ENCODE peak calls at places on chromosomes 13 and 19, in five cellular contexts. Y, X, Q, C and N are unnamed samples.

GRCh38 chr13:110628952-110629701 is 13.8 kb downstream of the NAXD start:
- DNase-seq in Y (no peak), X (no peak), Q (no peak), C (no peak), N (peak)

GRCh38 chr19:53771133-53771532 is 53.0 kb downstream of the NLRP12 start:
- DNase-seq in Y (no peak), X (peak), Q (no peak), C (no peak), N (no peak)

GRCh38 chr13:99390601-99391000 is 83.4 kb upstream of the GPR183 start:
- DNase-seq in Y (no peak), X (no peak), Q (no peak), C (no peak), N (no peak)

GRCh38 chr19:50024719-50025021 is 502 bp downstream of the VRK3 start:
- DNase-seq in Y (no peak), X (no peak), Q (no peak), C (no peak), N (no peak)

GRCh38 chr19:6481541-6482342 is at the start of gene DENND1C:
- DNase-seq in Y (peak), X (peak), Q (no peak), C (peak), N (no peak)

GRCh38 chr13:94323746-94324408 is 155.6 kb downstream of the DCT start:
- DNase-seq in Y (no peak), X (peak), Q (no peak), C (no peak), N (no peak)

GRCh38 chr19:17052439-17052838 is 22.8 kb downstream of the HAUS8 start:
- DNase-seq in Y (peak), X (peak), Q (peak), C (peak), N (no peak)

GRCh38 chr19:16385296-16385695 is 60.7 kb downstream of the KLF2 start:
- DNase-seq in Y (no peak), X (no peak), Q (no peak), C (no peak), N (peak)

GRCh38 chr13:95644611-95645052 is at the start of gene DZIP1:
- DNase-seq in Y (peak), X (peak), Q (no peak), C (peak), N (peak)

GRCh38 chr13:66558511-66558910 is 671.6 kb downstream of the PCDH9 start:
- DNase-seq in Y (no peak), X (no peak), Q (no peak), C (peak), N (no peak)

GRCh38 chr13:59360108-59360507 is 803.6 kb downstream of the DIAPH3 start:
- DNase-seq in Y (no peak), X (peak), Q (no peak), C (peak), N (peak)

GRCh38 chr19:9597027-9597426 is 12.7 kb upstream of the ZNF121 start:
- DNase-seq in Y (no peak), X (no peak), Q (peak), C (no peak), N (no peak)

GRCh38 chr19:18763674-18764590 is 27.2 kb downstream of the COMP start:
- DNase-seq in Y (no peak), X (no peak), Q (no peak), C (no peak), N (no peak)

GRCh38 chr13:43783820-43784219 is 3.0 kb downstream of the ENOX1 start:
- DNase-seq in Y (no peak), X (peak), Q (no peak), C (no peak), N (no peak)

GRCh38 chr19:13029893-13030292 is 34.6 kb downstream of the NFIX start:
- DNase-seq in Y (peak), X (peak), Q (no peak), C (peak), N (peak)

GRCh38 chr19:15101479-15102082 is 5.6 kb upstream of the SYDE1 start:
- DNase-seq in Y (peak), X (peak), Q (peak), C (peak), N (no peak)

GRCh38 chr19:33456845-33457220 is 64.8 kb downstream of the PEPD start:
- DNase-seq in Y (no peak), X (no peak), Q (no peak), C (no peak), N (peak)

GRCh38 chr19:5470264-5470671 is 15.1 kb downstream of the ZNRF4 start:
- DNase-seq in Y (peak), X (no peak), Q (no peak), C (no peak), N (no peak)

GRCh38 chr13:92972751-92973150 is 253.9 kb upstream of the GPC6 start:
- DNase-seq in Y (no peak), X (no peak), Q (no peak), C (no peak), N (no peak)

GRCh38 chr19:46404884-46405658 is 8.3 kb downstream of the CCDC8 start:
- DNase-seq in Y (no peak), X (peak), Q (no peak), C (no peak), N (no peak)

GRCh38 chr13:83350569-83350968 is 531.7 kb downstream of the SLITRK1 start:
- DNase-seq in Y (no peak), X (no peak), Q (no peak), C (no peak), N (no peak)

GRCh38 chr13:75825161-75825560 is 189.0 kb downstream of the LMO7 start:
- DNase-seq in Y (no peak), X (peak), Q (no peak), C (no peak), N (no peak)

GRCh38 chr19:16661480-16662034 is 618 bp downstream of the TMEM38A start:
- DNase-seq in Y (peak), X (peak), Q (no peak), C (no peak), N (peak)

GRCh38 chr13:45219938-45220375 is 19.1 kb upstream of the KCTD4 start:
- DNase-seq in Y (no peak), X (peak), Q (peak), C (no peak), N (no peak)

GRCh38 chr19:13850910-13851753 is 25.8 kb upstream of the NANOS3 start:
- DNase-seq in Y (peak), X (no peak), Q (peak), C (no peak), N (peak)

GRCh38 chr19:56253737-56254136 is 18.8 kb upstream of the EDDM13 start:
- DNase-seq in Y (no peak), X (peak), Q (peak), C (peak), N (no peak)

GRCh38 chr19:5397804-5398692 is 57.2 kb upstream of the ZNRF4 start:
- DNase-seq in Y (no peak), X (peak), Q (no peak), C (no peak), N (no peak)

GRCh38 chr19:39320948-39321831 is 527 bp upstream of the LRFN1 start:
- DNase-seq in Y (no peak), X (peak), Q (no peak), C (no peak), N (no peak)

GRCh38 chr13:98206946-98207345 is 29.9 kb upstream of the RNF113B start:
- DNase-seq in Y (no peak), X (no peak), Q (no peak), C (no peak), N (no peak)

GRCh38 chr19:46049597-46049996 is 8.8 kb upstream of the IGFL4 start:
- DNase-seq in Y (no peak), X (peak), Q (no peak), C (no peak), N (no peak)

GRCh38 chr19:1745589-1746031 is 7.7 kb upstream of the ONECUT3 start:
- DNase-seq in Y (no peak), X (peak), Q (peak), C (no peak), N (no peak)

GRCh38 chr19:38044267-38045111 is 137.5 kb downstream of the SIPA1L3 start:
- DNase-seq in Y (no peak), X (no peak), Q (no peak), C (no peak), N (no peak)

GRCh38 chr19:42273407-42274064 is 4.5 kb downstream of the CIC start:
- DNase-seq in Y (no peak), X (no peak), Q (no peak), C (no peak), N (peak)

GRCh38 chr19:46073268-46073922 is 32.6 kb upstream of the IGFL4 start:
- DNase-seq in Y (no peak), X (no peak), Q (no peak), C (no peak), N (no peak)

GRCh38 chr19:31002852-31003251 is 346.4 kb downstream of the TSHZ3 start:
- DNase-seq in Y (no peak), X (peak), Q (no peak), C (no peak), N (no peak)
- TF ChIP-seq CTCF in Y (no peak), X (peak), Q (no peak), C (no peak), N (no peak)

DNA sequence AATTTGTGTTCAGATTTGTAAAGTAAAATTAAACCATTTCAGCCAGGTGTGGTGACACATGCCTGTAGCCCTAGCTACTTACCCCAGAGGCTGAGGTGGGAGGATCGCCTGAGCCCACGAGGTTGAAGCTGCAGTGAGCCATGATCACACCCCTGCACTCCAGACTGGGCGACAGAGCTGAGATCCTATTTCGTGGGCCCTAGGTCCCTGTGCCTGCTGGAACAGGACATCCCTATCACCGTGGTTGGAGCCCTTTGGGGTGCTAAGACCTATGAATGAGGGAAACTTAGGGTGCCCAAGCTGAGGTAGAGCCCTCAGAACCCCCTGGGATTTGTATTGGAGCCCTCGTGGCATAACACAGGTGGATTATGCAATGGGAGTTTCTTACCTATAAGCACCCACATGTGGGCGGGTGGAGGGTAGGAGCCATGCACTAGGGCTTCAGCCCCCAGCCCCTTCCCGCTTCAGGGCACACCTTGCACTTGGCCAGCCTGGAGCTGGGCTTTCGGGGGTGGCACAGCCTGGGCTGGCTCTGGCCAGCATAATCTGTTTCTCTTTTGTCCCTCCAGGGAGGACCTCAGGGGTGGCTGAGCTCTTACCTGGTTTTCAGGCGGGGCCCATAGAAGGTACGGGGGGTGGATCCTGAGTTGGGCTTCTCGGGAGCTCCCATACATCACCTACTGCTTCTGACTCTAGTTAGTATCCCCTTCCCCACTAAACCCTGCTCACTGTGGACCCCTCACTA is 7.2 kb upstream of the USF2 start:
- DNase-seq in Y (no peak), X (no peak), Q (no peak), C (no peak), N (peak)
- TF ChIP-seq POLR2AphosphoS5 in Y (no peak), X (no peak), Q (no peak), C (no peak), N (no peak)

GRCh38 chr13:31591834-31592233 is 147.5 kb upstream of the RXFP2 start:
- DNase-seq in Y (no peak), X (peak), Q (no peak), C (no peak), N (no peak)
- TF ChIP-seq CTCF in Y (no peak), X (no peak), Q (no peak), C (no peak), N (no peak)

DNA sequence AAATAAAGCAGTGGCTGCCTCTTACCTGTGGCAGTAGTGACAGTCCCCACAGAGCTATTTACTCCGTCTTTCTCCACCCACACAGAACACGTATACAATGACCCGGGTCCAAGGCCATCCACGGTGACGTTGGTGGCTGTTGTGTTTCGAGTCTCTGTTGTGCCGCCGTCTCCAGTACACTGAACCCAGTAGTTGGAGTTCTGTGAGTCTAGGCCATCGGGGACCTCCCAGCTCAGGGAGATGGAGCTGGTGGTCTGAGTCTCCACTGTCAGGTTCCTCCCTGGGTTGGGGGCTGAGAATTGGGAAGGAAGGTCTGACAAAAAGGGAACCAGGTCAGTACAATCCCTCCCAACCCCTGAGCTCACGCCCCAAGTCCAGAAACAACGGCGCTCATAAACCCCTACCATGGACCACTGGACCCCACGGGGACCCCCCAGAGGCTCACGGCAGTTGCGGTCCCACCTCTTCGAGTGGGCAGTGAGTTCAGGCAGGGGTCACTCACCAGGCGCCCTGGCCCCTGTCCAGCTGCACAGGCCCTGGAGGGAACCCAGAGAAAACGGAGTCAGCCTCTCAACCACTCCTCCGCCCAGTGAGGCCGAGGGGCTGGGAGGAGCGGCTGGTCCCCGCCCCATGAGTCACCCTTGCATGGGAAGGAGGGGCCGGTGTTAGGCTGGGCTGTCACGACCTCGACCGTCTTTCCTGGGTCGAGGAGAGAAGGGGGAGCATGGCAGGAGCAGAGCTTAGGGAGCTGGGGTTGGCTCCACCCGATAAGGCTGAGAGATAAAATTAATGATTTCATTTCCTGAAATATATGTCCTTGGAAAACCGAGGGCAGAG is 2.4 kb downstream of the PTPRH start:
- DNase-seq in Y (peak), X (peak), Q (peak), C (peak), N (peak)
- TF ChIP-seq POLR2AphosphoS5 in Y (peak), X (no peak), Q (peak), C (no peak), N (peak)